ENCODE peak calls at places on chromosomes 11 and 22, in seven cellular contexts. B is brain microvascular endothelial cell, M is left lung, H is heart left ventricle, N is esophagus muscularis mucosa, R is cardiac muscle cell, K is heart right ventricle. A is an unnamed sample. For H3K36me3, the result is how much of the 10 kb centered on the place peaks cover.

GRCh38 chr11:73376168-73376802 is at the start of gene RELT:
- DNase-seq in M (peak), N (peak), B (peak), R (peak), H (peak), K (peak), A (peak)

GRCh38 chr11:3201677-3202181 is 16.9 kb downstream of the MRGPRG start:
- DNase-seq in N (no peak), R (no peak), B (no peak), M (peak), H (no peak), K (no peak), A (no peak)

GRCh38 chr11:86902345-86902744 is 52.9 kb downstream of the FZD4 start:
- DNase-seq in B (no peak), N (no peak), H (no peak), M (no peak), R (no peak), K (no peak), A (no peak)

GRCh38 chr11:117186431-117186761 is 7.9 kb downstream of the SIDT2 start:
- DNase-seq in H (no peak), R (no peak), M (no peak), B (no peak), K (no peak), N (no peak), A (no peak)

GRCh38 chr11:554824-555499 is 5.6 kb downstream of the LMNTD2 start:
- DNase-seq in R (peak), B (no peak), K (peak), N (no peak), M (peak), H (no peak), A (peak)

GRCh38 chr11:72753341-72754148 is 1.3 kb upstream of the ARAP1 start:
- DNase-seq in M (no peak), N (no peak), K (no peak), R (no peak), H (no peak), B (no peak), A (no peak)

GRCh38 chr11:3123316-3123715 is 41.8 kb downstream of the OSBPL5 start:
- DNase-seq in H (peak), N (no peak), B (no peak), K (peak), R (no peak), M (peak), A (no peak)

GRCh38 chr22:17243524-17243923 is 24.3 kb upstream of the ADA2 start:
- DNase-seq in N (no peak), H (no peak), M (peak), K (no peak), R (no peak), B (no peak), A (peak)

GRCh38 chr11:36421546-36422155 is 88.4 kb downstream of the TRAF6 start:
- DNase-seq in M (no peak), N (no peak), B (no peak), R (no peak), H (no peak), K (no peak), A (no peak)

GRCh38 chr11:67344264-67344663 is 9.1 kb downstream of the POLD4 start:
- DNase-seq in R (no peak), M (no peak), K (no peak), B (no peak), N (no peak), H (no peak), A (no peak)

GRCh38 chr22:17773606-17774205 is 563 bp downstream of the BID start:
- DNase-seq in H (no peak), K (peak), N (no peak), M (no peak), R (peak), B (no peak), A (peak)

GRCh38 chr22:46546466-46547178 is 9.2 kb upstream of the CELSR1 start:
- DNase-seq in R (peak), B (peak), N (no peak), M (peak), K (peak), H (peak), A (no peak)

GRCh38 chr11:126329644-126330200 is 25.8 kb upstream of the ST3GAL4 start:
- DNase-seq in H (no peak), N (no peak), M (no peak), B (no peak), R (no peak), K (no peak), A (no peak)

GRCh38 chr22:32538516-32538915 is 63.9 kb downstream of the FBXO7 start:
- DNase-seq in H (no peak), R (no peak), N (no peak), B (no peak), M (no peak), K (no peak), A (no peak)

GRCh38 chr11:66133216-66133775 is 63.2 kb downstream of the PACS1 start:
- DNase-seq in K (no peak), B (no peak), N (no peak), M (no peak), R (no peak), H (no peak), A (no peak)

GRCh38 chr11:112016088-112016764 is 9.0 kb upstream of the DLAT start:
- DNase-seq in R (peak), M (no peak), N (no peak), K (no peak), B (peak), H (no peak), A (no peak)

GRCh38 chr11:30917859-30918478 is 331.8 kb upstream of the MPPED2 start:
- DNase-seq in M (no peak), N (no peak), K (no peak), B (peak), R (peak), H (no peak), A (peak)

GRCh38 chr22:29716814-29717213 is 3.0 kb upstream of the CABP7 start:
- DNase-seq in H (no peak), M (peak), K (peak), R (peak), N (no peak), B (peak), A (peak)

GRCh38 chr11:12673601-12673923 is 659 bp upstream of the TEAD1 start:
- DNase-seq in H (no peak), B (no peak), M (no peak), K (no peak), N (no peak), R (no peak), A (no peak)

GRCh38 chr11:128685383-128686044 is 8.4 kb upstream of the FLI1 start:
- DNase-seq in K (no peak), M (no peak), H (no peak), N (no peak), B (no peak), R (no peak), A (no peak)
- H3K4me3 ChIP-seq in K (no peak), M (peak), H (no peak), N (peak), B (peak), R (no peak), A (no peak)

GRCh38 chr11:75328426-75329277 is 22.8 kb downstream of the ARRB1 start:
- DNase-seq in B (peak), R (peak), M (peak), N (no peak), H (peak), K (peak), A (peak)
- TF ChIP-seq CTCF in B (peak), R (peak), M (peak), N (peak), H (peak), K (peak), A (peak)

GRCh38 chr22:21603973-21604372 is 25.8 kb downstream of the YDJC start:
- DNase-seq in H (no peak), M (no peak), B (no peak), K (no peak), R (no peak), N (no peak), A (no peak)

GRCh38 chr22:21605887-21606564 is 23.8 kb downstream of the YDJC start:
- DNase-seq in M (no peak), K (no peak), H (no peak), B (no peak), N (no peak), R (no peak), A (no peak)

GRCh38 chr22:21611210-21611977 is 18.4 kb downstream of the YDJC start:
- DNase-seq in N (no peak), M (no peak), B (no peak), R (no peak), H (no peak), K (no peak), A (no peak)

GRCh38 chr22:21602579-21602978 is 27.2 kb downstream of the YDJC start:
- DNase-seq in R (no peak), N (no peak), B (no peak), K (no peak), M (no peak), H (no peak), A (no peak)

DNA sequence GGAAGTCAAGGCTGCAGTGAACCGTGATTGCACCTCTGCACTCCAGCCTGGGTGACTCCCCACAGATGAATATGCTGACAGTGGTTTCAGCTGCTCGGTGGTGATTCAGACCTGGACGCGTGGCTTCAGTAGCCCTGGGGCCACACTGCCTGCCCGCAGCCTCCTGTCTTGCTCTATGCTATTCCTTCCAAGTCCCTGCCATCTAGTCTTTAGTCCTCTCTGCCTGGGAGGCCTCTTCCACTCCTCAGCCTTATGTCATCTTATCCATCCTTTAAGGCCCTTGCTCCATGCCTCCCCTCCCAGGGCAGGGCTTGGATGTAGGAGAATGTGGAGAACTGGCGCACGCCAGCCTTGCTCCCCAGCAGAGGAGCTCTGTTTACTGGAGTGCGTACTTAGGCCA is 23.0 kb downstream of the YDJC start:
- DNase-seq in K (no peak), N (no peak), M (no peak), B (no peak), H (no peak), R (no peak), A (no peak)
- H3K36me3 ChIP-seq in K (under half), N (under half), M (under half), B (under half), H (under half), R (under half), A (under half)

GRCh38 chr11:35143509-35144102 is 4.6 kb downstream of the CD44 start:
- DNase-seq in N (no peak), H (no peak), M (no peak), B (no peak), K (no peak), R (no peak), A (peak)
- H3K4me3 ChIP-seq in N (peak), H (no peak), M (peak), B (peak), K (no peak), R (no peak), A (peak)

GRCh38 chr11:32154275-32154674 is 63.4 kb downstream of the RCN1 start:
- DNase-seq in R (no peak), N (no peak), B (peak), K (no peak), H (no peak), M (no peak), A (peak)
- TF ChIP-seq CTCF in R (peak), N (no peak), B (peak), K (no peak), H (peak), M (no peak), A (peak)

GRCh38 chr22:39511226-39511625 is 9.1 kb upstream of the ATF4 start:
- DNase-seq in R (no peak), N (no peak), H (no peak), B (no peak), K (no peak), M (no peak), A (no peak)

GRCh38 chr22:39514373-39514973 is 5.9 kb upstream of the ATF4 start:
- DNase-seq in H (peak), M (no peak), R (peak), N (no peak), K (no peak), B (peak), A (no peak)

GRCh38 chr22:39510529-39511149 is 8.5 kb downstream of the MIEF1 start:
- DNase-seq in B (no peak), M (no peak), N (no peak), K (no peak), H (no peak), R (no peak), A (no peak)

GRCh38 chr22:39513791-39514190 is 6.6 kb upstream of the ATF4 start:
- DNase-seq in B (no peak), K (no peak), R (no peak), N (no peak), M (no peak), H (no peak), A (no peak)

GRCh38 chr22:39512026-39512425 is 8.3 kb upstream of the ATF4 start:
- DNase-seq in H (no peak), B (no peak), N (no peak), K (no peak), M (no peak), R (no peak), A (no peak)
- H3K36me3 ChIP-seq in H (half or more), B (half or more), N (half or more), K (half or more), M (half or more), R (half or more), A (under half)